ENCODE peak calls at places on chromosome 5, in six cellular contexts. One of them, this sample, is unnamed.
A peak's percentile ranks its signal among the peaks of the same experiment; 100 is the strongest.

GRCh38 chr5:32387176-32387575 is 57.4 kb downstream of the ZFR start:
- DNase-seq in G401: no peak
- DNase-seq in activated T-helper 9 cell treated with anti-CD3 and anti-CD28 coated beads, Interleukin-2, amount 50 U/mL, for 16 hours: no peak
- DNase-seq in RWPE1: no peak
- DNase-seq in CD8-positive, alpha-beta memory T cell: no peak
- DNase-seq in NCI-H1694: no peak
- DNase-seq in this sample: no peak

GRCh38 chr5:39586185-39586584 is 161.4 kb upstream of the DAB2 start:
- DNase-seq in G401: no peak
- DNase-seq in activated T-helper 9 cell treated with anti-CD3 and anti-CD28 coated beads, Interleukin-2, amount 50 U/mL, for 16 hours: no peak
- DNase-seq in RWPE1: no peak
- DNase-seq in CD8-positive, alpha-beta memory T cell: no peak
- DNase-seq in NCI-H1694: no peak
- DNase-seq in this sample: no peak

GRCh38 chr5:109125755-109126429 is 283.9 kb downstream of the PJA2 start:
- DNase-seq in G401: peak; percentile 13
- DNase-seq in activated T-helper 9 cell treated with anti-CD3 and anti-CD28 coated beads, Interleukin-2, amount 50 U/mL, for 16 hours: no peak
- DNase-seq in RWPE1: no peak
- DNase-seq in CD8-positive, alpha-beta memory T cell: no peak
- DNase-seq in NCI-H1694: no peak
- DNase-seq in this sample: no peak

GRCh38 chr5:178331491-178331981 is 98.9 kb upstream of the PHYKPL start:
- DNase-seq in G401: peak; percentile 60
- DNase-seq in activated T-helper 9 cell treated with anti-CD3 and anti-CD28 coated beads, Interleukin-2, amount 50 U/mL, for 16 hours: no peak
- DNase-seq in RWPE1: peak; percentile 27
- DNase-seq in CD8-positive, alpha-beta memory T cell: no peak
- DNase-seq in NCI-H1694: no peak
- DNase-seq in this sample: no peak

GRCh38 chr5:34718516-34718915 is 62.4 kb downstream of the RAI14 start:
- DNase-seq in G401: no peak
- DNase-seq in activated T-helper 9 cell treated with anti-CD3 and anti-CD28 coated beads, Interleukin-2, amount 50 U/mL, for 16 hours: no peak
- DNase-seq in RWPE1: no peak
- DNase-seq in CD8-positive, alpha-beta memory T cell: no peak
- DNase-seq in NCI-H1694: no peak
- DNase-seq in this sample: no peak

GRCh38 chr5:74017786-74018211 is 391.8 kb downstream of the ARHGEF28 start:
- DNase-seq in G401: peak; percentile 25
- DNase-seq in activated T-helper 9 cell treated with anti-CD3 and anti-CD28 coated beads, Interleukin-2, amount 50 U/mL, for 16 hours: no peak
- DNase-seq in RWPE1: peak; percentile 89
- DNase-seq in CD8-positive, alpha-beta memory T cell: no peak
- DNase-seq in NCI-H1694: no peak
- DNase-seq in this sample: no peak

GRCh38 chr5:86824642-86825041 is 206.9 kb downstream of the COX7C start:
- DNase-seq in G401: no peak
- DNase-seq in activated T-helper 9 cell treated with anti-CD3 and anti-CD28 coated beads, Interleukin-2, amount 50 U/mL, for 16 hours: no peak
- DNase-seq in RWPE1: no peak
- DNase-seq in CD8-positive, alpha-beta memory T cell: no peak
- DNase-seq in NCI-H1694: no peak
- DNase-seq in this sample: no peak

GRCh38 chr5:146902471-146902870 is 23.9 kb upstream of the PPP2R2B start:
- DNase-seq in G401: no peak
- DNase-seq in activated T-helper 9 cell treated with anti-CD3 and anti-CD28 coated beads, Interleukin-2, amount 50 U/mL, for 16 hours: no peak
- DNase-seq in RWPE1: no peak
- DNase-seq in CD8-positive, alpha-beta memory T cell: no peak
- DNase-seq in NCI-H1694: no peak
- DNase-seq in this sample: no peak

GRCh38 chr5:163846512-163846911 is 341.1 kb downstream of the MAT2B start:
- DNase-seq in G401: no peak
- DNase-seq in activated T-helper 9 cell treated with anti-CD3 and anti-CD28 coated beads, Interleukin-2, amount 50 U/mL, for 16 hours: no peak
- DNase-seq in RWPE1: peak; percentile 3
- DNase-seq in CD8-positive, alpha-beta memory T cell: no peak
- DNase-seq in NCI-H1694: no peak
- DNase-seq in this sample: no peak

GRCh38 chr5:145681686-145682085 is 153.5 kb downstream of the PRELID2 start:
- DNase-seq in G401: peak; percentile 25
- DNase-seq in activated T-helper 9 cell treated with anti-CD3 and anti-CD28 coated beads, Interleukin-2, amount 50 U/mL, for 16 hours: no peak
- DNase-seq in RWPE1: peak; percentile 80
- DNase-seq in CD8-positive, alpha-beta memory T cell: no peak
- DNase-seq in NCI-H1694: peak; percentile 71
- DNase-seq in this sample: peak; percentile 25

GRCh38 chr5:32507738-32508434 is 63.3 kb upstream of the ZFR start:
- DNase-seq in G401: no peak
- DNase-seq in activated T-helper 9 cell treated with anti-CD3 and anti-CD28 coated beads, Interleukin-2, amount 50 U/mL, for 16 hours: no peak
- DNase-seq in RWPE1: peak; percentile 80
- DNase-seq in CD8-positive, alpha-beta memory T cell: no peak
- DNase-seq in NCI-H1694: no peak
- DNase-seq in this sample: no peak

GRCh38 chr5:55438931-55439477 is 95.8 kb downstream of the PLPP1 start:
- DNase-seq in G401: peak; percentile 38
- DNase-seq in activated T-helper 9 cell treated with anti-CD3 and anti-CD28 coated beads, Interleukin-2, amount 50 U/mL, for 16 hours: no peak
- DNase-seq in RWPE1: no peak
- DNase-seq in CD8-positive, alpha-beta memory T cell: no peak
- DNase-seq in NCI-H1694: no peak
- DNase-seq in this sample: no peak

GRCh38 chr5:89083791-89084190 is 200.8 kb upstream of the MEF2C start:
- DNase-seq in G401: no peak
- DNase-seq in activated T-helper 9 cell treated with anti-CD3 and anti-CD28 coated beads, Interleukin-2, amount 50 U/mL, for 16 hours: no peak
- DNase-seq in RWPE1: no peak
- DNase-seq in CD8-positive, alpha-beta memory T cell: no peak
- DNase-seq in NCI-H1694: no peak
- DNase-seq in this sample: no peak

GRCh38 chr5:158911693-158912363 is 187.9 kb downstream of the EBF1 start:
- DNase-seq in G401: no peak
- DNase-seq in activated T-helper 9 cell treated with anti-CD3 and anti-CD28 coated beads, Interleukin-2, amount 50 U/mL, for 16 hours: no peak
- DNase-seq in RWPE1: no peak
- DNase-seq in CD8-positive, alpha-beta memory T cell: no peak
- DNase-seq in NCI-H1694: no peak
- DNase-seq in this sample: no peak

GRCh38 chr5:179171816-179172745 is 111.9 kb downstream of the ZNF354C start:
- DNase-seq in G401: no peak
- DNase-seq in activated T-helper 9 cell treated with anti-CD3 and anti-CD28 coated beads, Interleukin-2, amount 50 U/mL, for 16 hours: no peak
- DNase-seq in RWPE1: no peak
- DNase-seq in CD8-positive, alpha-beta memory T cell: peak; percentile 18
- DNase-seq in NCI-H1694: no peak
- DNase-seq in this sample: no peak

GRCh38 chr5:172380992-172381643 is 73.2 kb downstream of the SH3PXD2B start:
- DNase-seq in G401: peak; percentile 80
- DNase-seq in activated T-helper 9 cell treated with anti-CD3 and anti-CD28 coated beads, Interleukin-2, amount 50 U/mL, for 16 hours: no peak
- DNase-seq in RWPE1: no peak
- DNase-seq in CD8-positive, alpha-beta memory T cell: no peak
- DNase-seq in NCI-H1694: peak; percentile 81
- DNase-seq in this sample: no peak

GRCh38 chr5:168332042-168332441 is 40.6 kb downstream of the WWC1 start:
- DNase-seq in G401: no peak
- DNase-seq in activated T-helper 9 cell treated with anti-CD3 and anti-CD28 coated beads, Interleukin-2, amount 50 U/mL, for 16 hours: no peak
- DNase-seq in RWPE1: no peak
- DNase-seq in CD8-positive, alpha-beta memory T cell: no peak
- DNase-seq in NCI-H1694: no peak
- DNase-seq in this sample: no peak

GRCh38 chr5:111755942-111756353 is 1.0 kb downstream of the NREP start:
- DNase-seq in G401: peak; percentile 89
- DNase-seq in activated T-helper 9 cell treated with anti-CD3 and anti-CD28 coated beads, Interleukin-2, amount 50 U/mL, for 16 hours: no peak
- DNase-seq in RWPE1: peak; percentile 10
- DNase-seq in CD8-positive, alpha-beta memory T cell: no peak
- DNase-seq in NCI-H1694: peak; percentile 47
- DNase-seq in this sample: peak; percentile 75

GRCh38 chr5:87300744-87301143 is 33.1 kb downstream of the RASA1 start:
- DNase-seq in G401: no peak
- DNase-seq in activated T-helper 9 cell treated with anti-CD3 and anti-CD28 coated beads, Interleukin-2, amount 50 U/mL, for 16 hours: peak; percentile 24
- DNase-seq in RWPE1: peak; percentile 94
- DNase-seq in CD8-positive, alpha-beta memory T cell: no peak
- DNase-seq in NCI-H1694: no peak
- DNase-seq in this sample: no peak

GRCh38 chr5:134527156-134527960 is 1.9 kb downstream of the JADE2 start:
- DNase-seq in G401: peak; percentile 82
- DNase-seq in activated T-helper 9 cell treated with anti-CD3 and anti-CD28 coated beads, Interleukin-2, amount 50 U/mL, for 16 hours: peak; percentile 64
- DNase-seq in RWPE1: peak; percentile 97
- DNase-seq in CD8-positive, alpha-beta memory T cell: peak; percentile 80
- DNase-seq in NCI-H1694: peak; percentile 66
- DNase-seq in this sample: peak; percentile 93

GRCh38 chr5:135353952-135354721 is 44.9 kb downstream of the MACROH2A1 start:
- DNase-seq in G401: peak; percentile 83
- DNase-seq in activated T-helper 9 cell treated with anti-CD3 and anti-CD28 coated beads, Interleukin-2, amount 50 U/mL, for 16 hours: no peak
- DNase-seq in RWPE1: no peak
- DNase-seq in CD8-positive, alpha-beta memory T cell: no peak
- DNase-seq in NCI-H1694: no peak
- DNase-seq in this sample: no peak

GRCh38 chr5:102152906-102153787 is 142.9 kb downstream of the SLCO4C1 start:
- DNase-seq in G401: peak; percentile 3
- DNase-seq in activated T-helper 9 cell treated with anti-CD3 and anti-CD28 coated beads, Interleukin-2, amount 50 U/mL, for 16 hours: no peak
- DNase-seq in RWPE1: peak; percentile 7
- DNase-seq in CD8-positive, alpha-beta memory T cell: no peak
- DNase-seq in NCI-H1694: no peak
- DNase-seq in this sample: peak; percentile 44

GRCh38 chr5:633521-633955 is 21.4 kb downstream of the CEP72 start:
- DNase-seq in G401: peak; percentile 10
- DNase-seq in activated T-helper 9 cell treated with anti-CD3 and anti-CD28 coated beads, Interleukin-2, amount 50 U/mL, for 16 hours: no peak
- DNase-seq in RWPE1: no peak
- DNase-seq in CD8-positive, alpha-beta memory T cell: peak; percentile 32
- DNase-seq in NCI-H1694: no peak
- DNase-seq in this sample: peak; percentile 30

GRCh38 chr5:143314664-143315063 is 88.8 kb downstream of the NR3C1 start:
- DNase-seq in G401: no peak
- DNase-seq in activated T-helper 9 cell treated with anti-CD3 and anti-CD28 coated beads, Interleukin-2, amount 50 U/mL, for 16 hours: no peak
- DNase-seq in RWPE1: peak; percentile 23
- DNase-seq in CD8-positive, alpha-beta memory T cell: no peak
- DNase-seq in NCI-H1694: no peak
- DNase-seq in this sample: no peak

GRCh38 chr5:134122530-134122929 is 8.0 kb downstream of the TCF7 start:
- DNase-seq in G401: no peak
- DNase-seq in activated T-helper 9 cell treated with anti-CD3 and anti-CD28 coated beads, Interleukin-2, amount 50 U/mL, for 16 hours: no peak
- DNase-seq in RWPE1: no peak
- DNase-seq in CD8-positive, alpha-beta memory T cell: peak; percentile 89
- DNase-seq in NCI-H1694: no peak
- DNase-seq in this sample: no peak

This sample was measured in retina.